ENCODE peak calls at places on chromosomes 11 and 22, in eight cellular contexts. G is PC-3, X is right cardiac atrium, L is stomach, S is lower lobe of right lung, Z is aorta, C is IMR-90, F is small intestine. U is an unnamed sample. For H3K9me3, the result is how much of the 10 kb centered on the place peaks cover.

GRCh38 chr11:17506314-17506713 is 29.7 kb upstream of the ABCC8 start:
- DNase-seq in G (no peak), X (no peak), L (no peak), S (no peak), Z (no peak), C (no peak), F (no peak), U (no peak)

GRCh38 chr11:102411142-102411541 is 41.4 kb downstream of the TMEM123 start:
- DNase-seq in G (no peak), X (no peak), L (no peak), S (no peak), Z (no peak), C (no peak), F (no peak), U (no peak)

GRCh38 chr11:45313211-45313865 is 27.2 kb upstream of the SYT13 start:
- DNase-seq in G (no peak), X (no peak), L (no peak), S (no peak), Z (no peak), C (no peak), F (no peak), U (peak)

GRCh38 chr22:48889887-48890692 is 937.6 kb downstream of the BRD1 start:
- DNase-seq in G (no peak), X (no peak), L (no peak), S (peak), Z (peak), C (no peak), F (no peak), U (peak)

GRCh38 chr11:33013706-33014105 is 2.0 kb upstream of the DEPDC7 start:
- DNase-seq in G (no peak), X (no peak), L (no peak), S (no peak), Z (no peak), C (peak), F (peak), U (no peak)

GRCh38 chr11:77560605-77561004 is 29.1 kb upstream of the AQP11 start:
- DNase-seq in G (peak), X (no peak), L (no peak), S (no peak), Z (no peak), C (peak), F (peak), U (no peak)

GRCh38 chr11:76155455-76156232 is 50.7 kb downstream of the WNT11 start:
- DNase-seq in G (no peak), X (no peak), L (no peak), S (no peak), Z (no peak), C (no peak), F (no peak), U (no peak)

GRCh38 chr11:18523079-18523478 is 3.7 kb downstream of the TSG101 start:
- DNase-seq in G (peak), X (no peak), L (no peak), S (no peak), Z (no peak), C (no peak), F (peak), U (no peak)

GRCh38 chr11:101706541-101706940 is 122.7 kb upstream of the TRPC6 start:
- DNase-seq in G (peak), X (no peak), L (no peak), S (no peak), Z (no peak), C (peak), F (no peak), U (no peak)

GRCh38 chr22:17130199-17130598 is 9.0 kb upstream of the TMEM121B start:
- DNase-seq in G (no peak), X (no peak), L (no peak), S (no peak), Z (peak), C (peak), F (no peak), U (no peak)

GRCh38 chr11:117281159-117281558 is 10.0 kb upstream of the BACE1-AS start:
- DNase-seq in G (peak), X (no peak), L (no peak), S (no peak), Z (no peak), C (peak), F (no peak), U (no peak)

GRCh38 chr11:36581536-36581935 is 12.8 kb upstream of the IFTAP start:
- DNase-seq in G (no peak), X (no peak), L (no peak), S (no peak), Z (no peak), C (no peak), F (no peak), U (no peak)

GRCh38 chr11:62394825-62395538 is 23.9 kb upstream of the SCGB1A1 start:
- DNase-seq in G (peak), X (peak), L (peak), S (peak), Z (peak), C (peak), F (peak), U (peak)

GRCh38 chr11:61816736-61817455 is at the start of gene FADS1:
- DNase-seq in G (peak), X (peak), L (peak), S (peak), Z (peak), C (peak), F (peak), U (peak)

GRCh38 chr11:4072668-4073285 is 21.8 kb upstream of the RRM1 start:
- DNase-seq in G (peak), X (no peak), L (peak), S (no peak), Z (no peak), C (peak), F (peak), U (peak)

GRCh38 chr11:23311986-23312940 is 452.0 kb upstream of the CCDC179 start:
- DNase-seq in G (peak), X (no peak), L (no peak), S (no peak), Z (no peak), C (peak), F (no peak), U (no peak)

GRCh38 chr11:131999084-131999483 is 628.7 kb downstream of the NTM start:
- DNase-seq in G (no peak), X (no peak), L (no peak), S (no peak), Z (no peak), C (no peak), F (no peak), U (no peak)

GRCh38 chr11:9506489-9507343 is 45.9 kb downstream of the ZNF143 start:
- DNase-seq in G (peak), X (peak), L (peak), S (peak), Z (peak), C (peak), F (peak), U (peak)

GRCh38 chr11:12122083-12122482 is 11.7 kb downstream of the MICAL2 start:
- DNase-seq in G (peak), X (no peak), L (no peak), S (peak), Z (no peak), C (no peak), F (no peak), U (no peak)

GRCh38 chr11:113267536-113267935 is 46.8 kb upstream of the TTC12 start:
- DNase-seq in G (no peak), X (no peak), L (no peak), S (no peak), Z (no peak), C (no peak), F (no peak), U (no peak)

GRCh38 chr22:41478891-41479521 is 10.1 kb downstream of the ACO2 start:
- DNase-seq in G (no peak), X (no peak), L (no peak), S (peak), Z (peak), C (peak), F (no peak), U (no peak)

GRCh38 chr11:119721129-119722120 is 7.6 kb downstream of the NECTIN1 start:
- DNase-seq in G (peak), X (no peak), L (no peak), S (no peak), Z (no peak), C (no peak), F (peak), U (no peak)

GRCh38 chr22:45420011-45420410 is 6.5 kb downstream of the RIBC2 start:
- DNase-seq in G (no peak), X (no peak), L (no peak), S (no peak), Z (no peak), C (no peak), F (no peak), U (no peak)

GRCh38 chr11:8329961-8330361 is 66.3 kb upstream of the LMO1 start:
- DNase-seq in G (no peak), X (no peak), L (no peak), S (no peak), Z (no peak), C (no peak), F (no peak), U (no peak)

GRCh38 chr11:44568358-44568705 is 2.9 kb downstream of the CD82 start:
- DNase-seq in G (no peak), X (no peak), L (no peak), S (no peak), Z (peak), C (no peak), F (no peak), U (no peak)

GRCh38 chr11:19727246-19727645 is 14.6 kb downstream of the NAV2 start:
- DNase-seq in G (no peak), X (no peak), L (no peak), S (no peak), Z (no peak), C (peak), F (no peak), U (no peak)

GRCh38 chr22:35736701-35737100 is 19.0 kb downstream of the APOL5 start:
- DNase-seq in G (no peak), X (no peak), L (no peak), S (no peak), Z (no peak), C (no peak), F (no peak), U (no peak)

GRCh38 chr22:35734517-35734827 is 16.8 kb downstream of the APOL5 start:
- DNase-seq in G (no peak), X (no peak), L (no peak), S (no peak), Z (no peak), C (no peak), F (no peak), U (no peak)

GRCh38 chr22:35736166-35736565 is 18.5 kb downstream of the APOL5 start:
- DNase-seq in G (no peak), X (no peak), L (no peak), S (no peak), Z (no peak), C (no peak), F (no peak), U (no peak)

GRCh38 chr22:35733742-35734516 is 16.3 kb downstream of the APOL5 start:
- DNase-seq in G (no peak), X (no peak), L (no peak), S (no peak), Z (no peak), C (no peak), F (peak), U (no peak)

DNA sequence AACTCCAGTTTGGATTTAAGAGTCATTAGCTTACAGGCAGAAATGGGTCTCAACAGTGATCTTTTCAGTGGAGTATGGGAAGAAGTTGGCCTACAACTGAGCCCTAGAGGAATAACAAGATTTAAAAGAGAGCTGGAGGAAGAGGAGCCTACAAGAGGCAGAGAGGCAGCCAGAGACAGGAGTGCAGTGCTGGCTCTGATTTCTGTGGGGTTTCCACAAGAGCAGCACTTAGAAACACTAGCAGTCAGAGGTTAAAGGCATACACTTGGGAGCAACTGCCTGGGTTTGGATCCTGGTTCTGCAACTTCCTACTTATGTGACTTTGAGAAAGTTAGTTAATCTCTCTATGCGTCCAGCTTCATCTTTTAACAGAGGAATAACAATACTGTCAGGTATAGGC is 17.9 kb downstream of the APOL5 start:
- DNase-seq in G (no peak), X (no peak), L (no peak), S (no peak), Z (no peak), C (no peak), F (no peak), U (no peak)
- H3K27ac ChIP-seq in G (no peak), X (no peak), L (no peak), S (no peak), Z (no peak), C (no peak), F (no peak), U (no peak)

GRCh38 chr11:2662024-2662312 is 37.8 kb downstream of the KCNQ1OT1 start:
- DNase-seq in G (no peak), X (no peak), L (peak), S (no peak), Z (no peak), C (no peak), F (no peak), U (peak)
- H3K9me3 ChIP-seq in G (under half), X (under half), L (under half), S (under half), Z (under half), C (under half), F (under half), U (under half)

DNA sequence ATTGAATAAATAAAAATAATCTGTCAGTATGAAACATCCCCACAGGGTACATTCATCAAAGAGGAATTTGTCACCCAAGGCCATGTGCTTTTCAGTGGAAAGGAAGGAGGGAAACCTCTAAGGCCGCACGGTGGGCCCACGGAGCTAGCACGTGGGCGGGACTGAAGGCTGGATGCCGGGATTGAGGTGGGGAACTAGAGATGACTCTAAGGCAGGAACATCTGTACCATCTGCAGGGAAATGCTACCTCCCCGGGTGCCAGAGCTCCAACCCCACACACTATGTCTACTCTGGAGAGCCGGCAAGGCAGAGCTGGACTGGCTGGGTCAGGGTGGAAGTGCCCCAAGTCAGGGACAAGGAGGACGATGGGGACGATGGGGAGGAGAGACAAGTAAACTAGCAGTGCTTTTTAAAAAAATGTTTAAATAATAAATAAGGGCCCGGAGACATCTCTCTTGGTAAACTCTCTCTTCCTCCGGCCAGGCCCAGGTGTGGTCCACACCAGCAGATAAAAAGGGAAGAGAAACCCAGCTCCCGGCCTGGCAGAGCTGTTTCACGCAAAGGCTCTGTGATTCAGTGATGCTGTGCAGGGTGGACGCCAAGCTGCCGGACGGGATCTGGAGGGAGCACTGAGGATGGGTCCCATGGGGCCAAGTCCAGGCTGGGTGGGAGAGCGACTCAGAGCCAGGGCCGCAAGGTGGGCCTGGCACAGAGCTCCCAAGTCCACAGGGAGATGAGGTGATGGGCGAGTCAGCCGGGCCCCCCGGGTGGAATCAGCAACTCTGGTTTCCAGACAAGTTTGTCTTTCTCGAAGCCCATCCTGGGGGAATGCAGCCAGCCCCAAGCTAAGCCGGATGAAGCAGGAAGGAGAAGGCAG is 5.8 kb downstream of the LIF start:
- DNase-seq in G (no peak), X (no peak), L (no peak), S (no peak), Z (no peak), C (peak), F (no peak), U (no peak)
- H3K4me3 ChIP-seq in G (no peak), X (no peak), L (no peak), S (no peak), Z (no peak), C (no peak), F (no peak), U (no peak)

DNA sequence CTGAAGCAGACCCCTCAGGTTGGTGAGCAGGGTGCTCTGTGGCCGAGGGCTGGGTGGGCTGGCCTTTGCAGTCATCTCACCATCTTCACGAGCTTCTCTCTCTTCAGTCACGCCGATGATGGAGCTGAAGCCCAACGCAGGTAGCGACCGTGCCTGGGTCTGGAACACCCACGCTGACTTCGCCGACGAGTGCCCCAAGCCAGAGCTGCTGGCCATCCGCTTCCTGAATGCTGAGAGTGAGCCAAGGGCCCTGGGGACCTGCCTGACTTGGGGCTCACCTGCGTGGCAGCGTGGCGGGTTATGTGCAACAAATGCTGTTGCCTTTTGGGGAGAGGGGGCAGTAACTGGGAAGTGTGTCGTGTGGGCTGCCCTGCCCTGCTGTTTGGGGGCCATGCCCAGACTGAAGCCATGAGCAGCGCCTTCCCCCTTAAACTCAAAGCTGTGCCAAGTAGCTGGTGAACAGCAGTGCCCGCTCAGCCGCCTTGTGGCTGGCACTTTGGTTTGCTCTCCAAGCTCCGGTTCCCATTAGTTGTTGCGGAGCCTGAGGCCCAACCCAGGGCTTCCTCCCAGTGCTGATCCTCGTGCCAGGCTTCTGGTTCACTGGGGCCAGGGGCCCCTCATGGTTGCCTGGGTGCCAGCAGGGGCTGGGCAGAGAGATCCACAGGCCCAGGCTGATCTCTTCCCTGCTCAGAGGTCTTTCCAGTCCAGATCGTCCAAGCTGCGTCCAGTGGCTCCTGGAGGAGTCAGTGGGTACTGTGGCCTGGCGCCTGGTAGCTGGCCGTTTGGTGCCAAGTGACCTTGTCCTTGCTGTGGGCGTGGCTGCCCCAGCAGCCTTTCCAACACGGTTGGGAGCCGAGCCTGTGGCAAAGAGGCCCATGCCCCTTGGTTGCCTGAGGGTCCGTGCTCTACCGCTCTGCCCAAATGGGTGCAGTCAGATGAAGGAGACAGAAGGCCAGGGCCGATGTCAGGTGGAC is 6.1 kb upstream of the ZDHHC8 start:
- DNase-seq in G (no peak), X (no peak), L (peak), S (no peak), Z (no peak), C (no peak), F (no peak), U (no peak)
- H3K27ac ChIP-seq in G (no peak), X (no peak), L (no peak), S (no peak), Z (no peak), C (no peak), F (no peak), U (no peak)

GRCh38 chr22:47237890-47238480 is 475.5 kb downstream of the TBC1D22A start:
- DNase-seq in G (no peak), X (no peak), L (no peak), S (no peak), Z (no peak), C (no peak), F (no peak), U (peak)
- H3K9me3 ChIP-seq in G (under half), X (under half), L (under half), S (under half), Z (under half), C (under half), F (under half), U (under half)

GRCh38 chr11:394034-394857 is at the start of gene PKP3:
- DNase-seq in G (peak), X (no peak), L (peak), S (peak), Z (no peak), C (peak), F (peak), U (no peak)
- H3K4me3 ChIP-seq in G (peak), X (no peak), L (peak), S (peak), Z (no peak), C (no peak), F (peak), U (no peak)